ENCODE peak calls at places on chromosomes 13 and 19, in ten cellular contexts. N is progenitor cell of endocrine pancreas, M is kidney epithelial cell, U is PC-3, T is HL-60, K is HFF-Myc, B is AG09309, D is breast epithelium, X is GM10248, A is AG10803. S is an unnamed sample.

GRCh38 chr13:112136095-112136494 is 69.1 kb downstream of the SOX1 start:
- DNase-seq in N (no peak), M (no peak), U (no peak), T (no peak), K (no peak), B (no peak), D (peak), X (no peak), A (no peak), S (peak)

GRCh38 chr19:40908981-40909380 is 26.9 kb upstream of the CYP2A7 start:
- DNase-seq in N (no peak), M (no peak), U (peak), T (peak), K (no peak), B (no peak), D (no peak), X (no peak), A (no peak), S (no peak)

GRCh38 chr19:17376935-17377600 is at the start of gene PLVAP:
- DNase-seq in N (no peak), M (no peak), U (no peak), T (no peak), K (no peak), B (no peak), D (no peak), X (no peak), A (no peak), S (no peak)

GRCh38 chr13:20713751-20714150 is 10.3 kb downstream of the IL17D start:
- DNase-seq in N (no peak), M (no peak), U (no peak), T (no peak), K (no peak), B (peak), D (no peak), X (no peak), A (peak), S (no peak)

GRCh38 chr13:25753976-25754375 is 297.8 kb downstream of the SHISA2 start:
- DNase-seq in N (no peak), M (no peak), U (no peak), T (no peak), K (no peak), B (no peak), D (no peak), X (no peak), A (no peak), S (no peak)

GRCh38 chr19:50975766-50976165 is 6.4 kb upstream of the KLK6 start:
- DNase-seq in N (no peak), M (no peak), U (peak), T (no peak), K (no peak), B (no peak), D (no peak), X (no peak), A (no peak), S (no peak)

GRCh38 chr19:3612901-3613741 is 6.4 kb upstream of the TBXA2R start:
- DNase-seq in N (no peak), M (no peak), U (no peak), T (no peak), K (no peak), B (no peak), D (no peak), X (no peak), A (no peak), S (peak)

GRCh38 chr19:5261151-5261890 is 79.3 kb downstream of the PTPRS start:
- DNase-seq in N (no peak), M (no peak), U (peak), T (no peak), K (no peak), B (no peak), D (peak), X (no peak), A (no peak), S (no peak)

GRCh38 chr13:45108716-45109706 is 11.3 kb upstream of the GTF2F2 start:
- DNase-seq in N (no peak), M (peak), U (no peak), T (no peak), K (no peak), B (no peak), D (no peak), X (peak), A (peak), S (no peak)

GRCh38 chr19:13850910-13851753 is 25.8 kb upstream of the NANOS3 start:
- DNase-seq in N (no peak), M (no peak), U (peak), T (no peak), K (peak), B (no peak), D (peak), X (no peak), A (peak), S (no peak)

GRCh38 chr19:2185734-2186070 is 22.0 kb downstream of the DOT1L start:
- DNase-seq in N (no peak), M (no peak), U (no peak), T (no peak), K (no peak), B (no peak), D (no peak), X (no peak), A (no peak), S (no peak)

GRCh38 chr13:48775285-48775684 is 121.6 kb downstream of the CYSLTR2 start:
- DNase-seq in N (no peak), M (no peak), U (no peak), T (no peak), K (peak), B (peak), D (no peak), X (no peak), A (peak), S (no peak)

GRCh38 chr19:42095814-42096230 is 19.9 kb downstream of the ZNF574 start:
- DNase-seq in N (peak), M (no peak), U (no peak), T (no peak), K (no peak), B (no peak), D (no peak), X (no peak), A (no peak), S (no peak)

GRCh38 chr13:45143346-45143751 is 23.0 kb downstream of the GTF2F2 start:
- DNase-seq in N (no peak), M (no peak), U (peak), T (no peak), K (no peak), B (no peak), D (no peak), X (no peak), A (no peak), S (no peak)

GRCh38 chr13:51697181-51697580 is 106.8 kb downstream of the DHRS12 start:
- DNase-seq in N (no peak), M (no peak), U (no peak), T (no peak), K (no peak), B (no peak), D (no peak), X (no peak), A (no peak), S (no peak)

GRCh38 chr13:52785721-52786120 is 46.1 kb upstream of the CNMD start:
- DNase-seq in N (no peak), M (no peak), U (no peak), T (no peak), K (no peak), B (no peak), D (no peak), X (no peak), A (no peak), S (no peak)

GRCh38 chr19:38701455-38702063 is 42.7 kb downstream of the CAPN12 start:
- DNase-seq in N (no peak), M (no peak), U (no peak), T (no peak), K (no peak), B (no peak), D (no peak), X (no peak), A (peak), S (no peak)

GRCh38 chr13:44431150-44431549 is 57.5 kb downstream of the SERP2 start:
- DNase-seq in N (peak), M (no peak), U (no peak), T (no peak), K (no peak), B (no peak), D (no peak), X (no peak), A (no peak), S (no peak)

GRCh38 chr19:47110521-47111080 is 3.0 kb downstream of the ZC3H4 start:
- DNase-seq in N (no peak), M (no peak), U (peak), T (peak), K (no peak), B (no peak), D (no peak), X (no peak), A (no peak), S (no peak)

DNA sequence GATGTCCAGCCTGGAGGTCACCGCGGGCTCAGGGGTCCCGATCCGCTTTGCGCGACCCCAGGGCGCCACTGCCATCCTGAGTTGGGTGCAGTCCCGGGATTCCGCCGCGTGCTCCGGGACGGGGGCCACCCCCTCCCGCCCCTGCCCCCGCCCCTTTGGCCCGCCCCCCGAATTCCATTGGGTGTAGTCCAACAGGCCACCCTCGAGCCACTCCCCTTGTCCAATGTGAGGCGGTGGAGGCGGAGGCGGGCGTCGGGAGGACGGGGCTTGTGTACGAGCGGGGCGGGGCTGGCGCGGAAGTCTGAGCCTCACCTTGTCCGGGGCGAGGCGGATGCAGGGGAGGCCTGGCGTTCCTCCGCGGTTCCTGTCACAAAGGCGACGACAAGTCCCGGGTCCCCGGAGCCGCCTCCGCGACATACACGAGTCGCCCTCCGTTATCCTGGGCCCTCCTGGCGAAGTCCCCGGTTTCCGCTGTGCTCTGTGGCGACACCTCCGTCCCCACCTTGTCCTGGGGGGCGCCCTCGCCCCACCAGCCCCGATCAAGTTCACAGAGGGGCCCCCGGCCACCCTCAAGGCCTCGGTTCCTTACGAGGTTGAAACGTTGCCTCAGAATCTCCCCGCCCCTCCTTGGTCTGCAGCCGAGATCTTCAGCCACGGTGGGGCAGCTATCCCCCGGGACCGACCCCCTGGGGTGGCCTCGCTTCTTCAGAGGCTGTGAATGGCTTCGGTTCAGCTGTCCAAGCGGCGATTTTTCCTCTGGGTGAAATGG is 1.2 kb downstream of the LDLR start:
- DNase-seq in N (peak), M (peak), U (peak), T (peak), K (peak), B (peak), D (peak), X (peak), A (peak), S (peak)
- TF ChIP-seq CTCF in N (no peak), M (no peak), U (peak), T (no peak), K (no peak), B (no peak), D (no peak), X (peak), A (no peak), S (peak)

GRCh38 chr13:29596064-29596418 is 553 bp upstream of the SLC7A1 start:
- DNase-seq in N (no peak), M (no peak), U (no peak), T (no peak), K (no peak), B (no peak), D (no peak), X (no peak), A (no peak), S (no peak)
- TF ChIP-seq CTCF in N (peak), M (no peak), U (no peak), T (no peak), K (no peak), B (no peak), D (no peak), X (no peak), A (no peak), S (no peak)

GRCh38 chr13:66992683-66993082 is 237.5 kb downstream of the PCDH9 start:
- DNase-seq in N (no peak), M (no peak), U (no peak), T (no peak), K (no peak), B (no peak), D (no peak), X (no peak), A (no peak), S (no peak)

GRCh38 chr13:66995366-66995663 is 234.8 kb downstream of the PCDH9 start:
- DNase-seq in N (no peak), M (no peak), U (no peak), T (no peak), K (no peak), B (no peak), D (no peak), X (peak), A (no peak), S (no peak)

GRCh38 chr13:66992183-66992582 is 238.0 kb downstream of the PCDH9 start:
- DNase-seq in N (no peak), M (no peak), U (no peak), T (no peak), K (no peak), B (no peak), D (no peak), X (no peak), A (no peak), S (no peak)

GRCh38 chr13:66994498-66995365 is 235.4 kb downstream of the PCDH9 start:
- DNase-seq in N (no peak), M (no peak), U (no peak), T (no peak), K (no peak), B (no peak), D (no peak), X (peak), A (no peak), S (no peak)

DNA sequence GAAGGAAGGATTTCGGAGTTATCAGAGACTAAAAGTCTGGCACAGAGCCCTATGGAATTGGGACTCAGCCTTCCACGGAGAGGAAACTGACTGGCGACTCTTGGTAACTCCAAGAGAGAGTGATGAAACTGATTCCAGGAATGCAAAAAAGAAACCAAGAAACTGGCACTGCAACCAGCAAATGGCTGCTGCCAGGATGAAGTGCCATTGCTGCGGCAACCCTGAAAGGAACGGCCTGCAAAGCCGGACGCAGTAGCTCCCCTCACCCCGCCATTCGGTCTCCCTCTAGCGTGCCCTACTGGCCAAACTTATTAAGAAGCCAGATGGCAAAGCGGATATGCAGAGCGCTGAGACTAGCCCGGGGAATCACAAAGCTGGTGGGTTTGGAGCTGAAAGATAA is 236.0 kb downstream of the PCDH9 start:
- DNase-seq in N (peak), M (peak), U (no peak), T (no peak), K (no peak), B (no peak), D (peak), X (peak), A (peak), S (no peak)
- TF ChIP-seq CTCF in N (peak), M (peak), U (no peak), T (no peak), K (peak), B (peak), D (peak), X (peak), A (peak), S (peak)

GRCh38 chr13:96229356-96229755 is 139.4 kb downstream of the HS6ST3 start:
- DNase-seq in N (no peak), M (no peak), U (peak), T (peak), K (no peak), B (no peak), D (no peak), X (peak), A (no peak), S (no peak)
- TF ChIP-seq CTCF in N (peak), M (peak), U (peak), T (peak), K (peak), B (no peak), D (no peak), X (peak), A (peak), S (peak)

DNA sequence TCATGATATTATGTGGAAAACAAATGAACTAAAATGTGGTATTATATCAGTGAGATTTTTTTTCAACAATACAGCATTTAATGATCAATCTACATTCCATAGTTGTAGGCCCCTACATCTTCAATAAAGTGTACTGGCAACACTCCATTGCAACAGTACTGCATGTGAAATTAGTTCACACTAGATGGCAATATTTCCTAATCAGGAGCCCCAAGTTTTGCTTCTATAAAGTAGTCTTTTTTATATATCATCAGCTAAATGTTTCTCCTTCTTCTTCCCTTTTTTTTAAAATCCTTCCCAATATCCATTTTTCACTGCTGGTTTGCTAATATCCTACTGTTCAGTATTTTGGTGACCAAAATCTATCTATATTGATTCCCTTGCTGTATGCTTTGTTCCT is 528.3 kb upstream of the ATXN8OS start:
- DNase-seq in N (no peak), M (no peak), U (peak), T (no peak), K (no peak), B (no peak), D (no peak), X (no peak), A (no peak), S (no peak)
- TF ChIP-seq CTCF in N (peak), M (peak), U (peak), T (no peak), K (no peak), B (no peak), D (no peak), X (peak), A (no peak), S (peak)

GRCh38 chr13:96081888-96082287 is 8.0 kb upstream of the HS6ST3 start:
- DNase-seq in N (no peak), M (no peak), U (no peak), T (no peak), K (no peak), B (no peak), D (no peak), X (no peak), A (no peak), S (no peak)

GRCh38 chr13:96072392-96072791 is 17.5 kb upstream of the HS6ST3 start:
- DNase-seq in N (no peak), M (no peak), U (no peak), T (no peak), K (no peak), B (no peak), D (no peak), X (no peak), A (no peak), S (no peak)

GRCh38 chr13:96080676-96081075 is 9.2 kb upstream of the HS6ST3 start:
- DNase-seq in N (no peak), M (no peak), U (no peak), T (no peak), K (no peak), B (no peak), D (no peak), X (no peak), A (no peak), S (no peak)

DNA sequence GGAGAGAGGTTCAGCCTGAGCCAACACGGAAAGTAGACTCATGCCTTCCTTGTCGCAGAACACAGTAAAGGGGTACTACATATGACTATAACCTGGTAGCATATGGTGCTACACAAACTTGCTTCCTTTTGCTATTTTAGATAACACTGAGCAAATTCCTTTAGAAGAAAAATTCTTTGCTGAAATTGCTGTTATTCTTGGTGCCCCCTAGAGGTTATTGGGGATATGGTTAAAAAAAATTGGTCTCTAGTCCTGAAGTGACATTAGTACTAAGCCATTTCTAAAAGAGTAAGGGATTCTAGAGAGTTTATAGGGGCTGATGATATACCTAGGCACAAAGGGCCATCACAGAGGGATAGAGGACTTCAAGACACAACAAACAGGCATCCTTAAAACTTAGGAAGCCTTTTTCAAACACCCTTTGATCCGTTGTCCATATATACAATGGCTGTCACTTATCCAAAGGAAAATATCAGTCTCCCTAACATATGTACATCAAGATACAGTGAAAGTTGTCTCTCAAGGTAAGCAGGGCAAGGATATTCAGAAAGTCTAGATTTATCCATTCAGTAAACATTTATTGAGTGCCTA is 13.9 kb upstream of the HS6ST3 start:
- DNase-seq in N (no peak), M (no peak), U (peak), T (no peak), K (no peak), B (no peak), D (no peak), X (peak), A (peak), S (no peak)
- TF ChIP-seq CTCF in N (peak), M (peak), U (peak), T (peak), K (peak), B (peak), D (no peak), X (peak), A (peak), S (peak)

DNA sequence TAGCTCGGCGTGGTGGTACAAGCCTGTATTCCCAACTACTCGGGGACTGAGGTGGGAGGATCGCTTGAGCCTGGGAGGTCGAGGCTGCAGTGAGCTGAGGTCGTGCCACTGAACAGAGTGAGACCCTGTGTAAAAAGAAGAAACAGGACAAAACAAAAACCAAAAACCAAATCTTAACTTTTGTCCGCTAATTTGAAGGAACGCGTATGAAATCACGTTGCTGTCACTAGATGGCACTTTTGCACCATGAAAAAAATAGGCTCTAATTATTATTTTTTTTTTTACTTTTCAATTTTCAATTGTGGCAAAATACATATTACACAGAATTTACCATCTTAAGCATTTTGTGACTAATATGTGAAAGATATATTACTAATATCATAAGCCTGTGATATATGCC is 17.6 kb upstream of the ZNF835 start:
- DNase-seq in N (no peak), M (no peak), U (peak), T (no peak), K (no peak), B (no peak), D (no peak), X (no peak), A (no peak), S (no peak)
- TF ChIP-seq CTCF in N (no peak), M (no peak), U (peak), T (no peak), K (no peak), B (no peak), D (no peak), X (no peak), A (no peak), S (peak)

S was measured in chondrocyte.